ENCODE peak calls at places on chromosomes 2 and 18, in four cellular contexts. D is activated naive CD4-positive, alpha-beta T cell treated with anti-CD3 and anti-CD28 coated beads, Interleukin-2, amount 10 ng/mL, durations not matched to agents 7 days and 5 days; Q is Kasumi-1; B is stimulated activated CD4-positive, alpha-beta T cell treated with anti-CD3 and anti-CD28 coated beads, Interleukin-1b, Interleukin-23, amount 100 ng/mL, for 1 hour. V is an unnamed sample.

GRCh38 chr2:188983427-188984101 is 9.4 kb downstream of the COL3A1 start:
- DNase-seq in D (no peak), Q (peak; percentile 40), B (no peak), V (no peak)

GRCh38 chr2:218400167-218400929 is 680 bp downstream of the CTDSP1 start:
- DNase-seq in D (peak; percentile 62), Q (peak; percentile 8), B (no peak), V (no peak)

GRCh38 chr2:14565666-14566065 is 66.9 kb upstream of the LRATD1 start:
- DNase-seq in D (no peak), Q (no peak), B (no peak), V (no peak)

GRCh38 chr18:11320981-11321380 is 171.6 kb upstream of the PIEZO2 start:
- DNase-seq in D (no peak), Q (no peak), B (no peak), V (no peak)

GRCh38 chr2:25521665-25522387 is 151.6 kb downstream of the DTNB start:
- DNase-seq in D (peak; percentile 57), Q (peak; percentile 75), B (no peak), V (no peak)

GRCh38 chr18:46536215-46536874 is 120.7 kb downstream of the LOXHD1 start:
- DNase-seq in D (no peak), Q (no peak), B (no peak), V (no peak)

GRCh38 chr2:177391822-177392372 is 676 bp upstream of the AGPS start:
- DNase-seq in D (no peak), Q (no peak), B (no peak), V (no peak)

GRCh38 chr2:150153646-150154307 is 333.7 kb downstream of the RND3 start:
- DNase-seq in D (no peak), Q (no peak), B (no peak), V (peak; percentile 48)

GRCh38 chr2:88500691-88501090 is 48.2 kb upstream of the FOXI3 start:
- DNase-seq in D (no peak), Q (no peak), B (no peak), V (no peak)

GRCh38 chr2:151771599-151772358 is 37.5 kb upstream of the NEB start:
- DNase-seq in D (no peak), Q (no peak), B (no peak), V (peak; percentile 83)

GRCh38 chr2:145066795-145067194 is 546.9 kb upstream of the ZEB2 start:
- DNase-seq in D (no peak), Q (no peak), B (no peak), V (no peak)

GRCh38 chr2:240619506-240620148 is 5.7 kb upstream of the GPR35 start:
- DNase-seq in D (peak; percentile 15), Q (no peak), B (no peak), V (no peak)

GRCh38 chr2:19772981-19773380 is 128.8 kb downstream of the TTC32 start:
- DNase-seq in D (no peak), Q (no peak), B (no peak), V (no peak)

GRCh38 chr2:222743263-222743865 is 71.9 kb downstream of the MOGAT1 start:
- DNase-seq in D (no peak), Q (peak; percentile 10), B (no peak), V (no peak)

GRCh38 chr2:127104881-127105655 is 1.9 kb downstream of the BIN1 start:
- DNase-seq in D (no peak), Q (no peak), B (no peak), V (peak; percentile 45)

GRCh38 chr2:11123856-11124759 is 31.2 kb upstream of the SLC66A3 start:
- DNase-seq in D (peak; percentile 80), Q (peak; percentile 63), B (peak; percentile 62), V (peak; percentile 82)

GRCh38 chr2:230416061-230416721 is at the start of gene SP100:
- DNase-seq in D (peak; percentile 86), Q (peak; percentile 59), B (peak; percentile 44), V (peak; percentile 89)

GRCh38 chr2:241014764-241015163 is 16.3 kb downstream of the SNED1 start:
- DNase-seq in D (no peak), Q (no peak), B (no peak), V (no peak)

GRCh38 chr2:230777681-230778080 is 65.0 kb downstream of the CAB39 start:
- DNase-seq in D (no peak), Q (no peak), B (no peak), V (no peak)

GRCh38 chr2:240557808-240558207 is at the start of gene ANKMY1:
- DNase-seq in D (peak; percentile 78), Q (no peak), B (peak; percentile 46), V (peak; percentile 41)

V was measured in Peyer's patch.